ENCODE peak calls at places on chromosomes 11 and 22, in four cellular contexts. X is IMR-90, Z is H1, G is mesendoderm. H is an unnamed sample.

GRCh38 chr22:30268331-30268730 is 1.7 kb upstream of the OSM start:
- DNase-seq in X (no peak), G (no peak), Z (no peak), H (no peak)

GRCh38 chr22:44025171-44026065 is 1.3 kb downstream of the PARVB start:
- DNase-seq in Z (no peak), X (no peak), G (no peak), H (no peak)

GRCh38 chr11:44065161-44065571 is 904 bp upstream of the ACCS start:
- DNase-seq in G (peak), Z (no peak), X (no peak), H (no peak)

GRCh38 chr11:62416596-62416995 is 2.2 kb upstream of the SCGB1A1 start:
- DNase-seq in Z (no peak), X (no peak), G (no peak), H (no peak)

GRCh38 chr22:30302810-30303138 is 13.5 kb upstream of the CASTOR1 start:
- DNase-seq in Z (no peak), G (no peak), X (no peak), H (no peak)

GRCh38 chr22:41873391-41873790 is 40.5 kb downstream of the SREBF2 start:
- DNase-seq in Z (no peak), X (no peak), G (no peak), H (no peak)

GRCh38 chr11:76291576-76292526 is 85.5 kb upstream of the WNT11 start:
- DNase-seq in G (no peak), X (no peak), Z (no peak), H (no peak)

GRCh38 chr11:77580712-77581337 is 8.9 kb upstream of the AQP11 start:
- DNase-seq in X (peak), G (peak), Z (no peak), H (no peak)

GRCh38 chr11:122268601-122269130 is 152.7 kb upstream of the BLID start:
- DNase-seq in Z (no peak), X (no peak), G (no peak), H (no peak)

GRCh38 chr11:122275513-122275912 is 159.5 kb upstream of the BLID start:
- DNase-seq in X (no peak), Z (no peak), G (no peak), H (no peak)

GRCh38 chr11:122271747-122272146 is 155.7 kb upstream of the BLID start:
- DNase-seq in Z (no peak), X (no peak), G (no peak), H (no peak)

GRCh38 chr11:122267602-122268001 is 151.6 kb upstream of the BLID start:
- DNase-seq in Z (no peak), G (peak), X (peak), H (no peak)

DNA sequence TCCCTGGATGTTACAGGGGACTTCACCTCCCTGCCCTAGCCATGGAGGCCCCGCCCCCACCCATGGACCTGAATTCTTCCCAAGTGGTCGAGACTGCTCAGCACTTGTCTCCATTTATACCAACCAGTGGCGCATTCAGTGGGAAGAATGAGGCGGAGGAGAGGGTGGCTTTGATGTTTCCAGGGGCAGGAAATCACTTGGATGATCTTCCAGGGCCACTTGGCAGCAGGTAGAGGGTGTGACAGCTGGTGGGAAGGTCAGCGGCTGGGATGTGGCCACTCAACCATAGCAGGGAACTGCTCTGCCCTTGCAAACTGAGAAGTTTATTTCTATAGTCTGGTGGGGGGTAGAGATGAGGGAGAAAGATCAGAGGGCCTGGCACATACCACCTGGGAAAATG is 155.2 kb upstream of the BLID start:
- DNase-seq in G (no peak), Z (no peak), X (no peak), H (peak)
- H3K56ac ChIP-seq in G (no peak), Z (no peak), X (no peak), H (no peak)

DNA sequence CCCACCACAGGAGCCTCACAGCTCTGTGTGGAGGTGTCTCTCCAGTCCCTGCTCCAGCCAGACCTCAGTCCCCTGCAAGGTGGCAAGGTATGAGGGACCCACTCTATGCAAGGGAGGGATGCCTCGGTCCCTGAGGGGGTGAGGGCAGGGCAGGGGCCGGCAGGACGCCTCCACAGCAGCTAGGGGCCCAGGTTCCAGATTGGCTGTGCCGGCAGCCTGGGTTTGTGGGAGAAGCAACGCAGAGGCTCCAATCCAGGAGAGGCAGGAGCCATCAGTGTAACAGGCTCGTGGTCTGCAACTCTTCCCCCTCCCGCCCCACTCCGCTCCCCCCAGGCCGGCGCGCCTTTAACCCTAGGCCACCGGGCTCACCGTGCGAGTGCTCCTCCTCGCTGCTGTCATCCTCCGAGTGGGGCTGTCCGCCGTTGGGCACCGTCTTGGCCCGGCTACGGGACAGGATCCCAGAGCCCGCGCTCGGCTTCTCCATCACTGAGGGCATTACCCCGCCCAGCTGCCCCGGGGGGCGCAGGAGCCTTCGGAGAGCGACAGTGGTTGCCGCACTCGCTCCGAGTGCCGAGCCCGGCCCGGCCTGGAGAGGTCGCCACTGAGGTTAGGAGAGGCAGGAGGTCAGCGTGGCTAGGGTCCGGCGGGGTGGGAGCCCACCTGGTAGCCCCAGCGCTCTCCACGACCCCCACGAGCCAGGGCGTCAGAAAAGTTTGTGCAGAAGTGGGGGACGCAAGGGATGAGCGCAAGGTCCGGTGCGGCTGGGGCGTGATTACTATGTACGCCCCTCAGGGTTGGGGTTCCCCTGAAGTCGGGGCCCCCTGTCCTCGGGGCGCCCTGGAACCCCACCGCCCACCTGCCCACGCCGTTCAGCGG is 765 bp downstream of the RCOR2 start:
- DNase-seq in X (no peak), Z (peak), G (peak), H (peak)
- H2AK5ac ChIP-seq in X (no peak), Z (no peak), G (peak), H (no peak)

GRCh38 chr11:93054881-93055280 is 85.4 kb downstream of the MTNR1B start:
- DNase-seq in Z (no peak), G (no peak), X (peak), H (no peak)

GRCh38 chr11:93053864-93054263 is 84.4 kb downstream of the MTNR1B start:
- DNase-seq in Z (no peak), X (no peak), G (no peak), H (no peak)

GRCh38 chr11:93063101-93063500 is 93.7 kb downstream of the MTNR1B start:
- DNase-seq in G (no peak), X (peak), Z (no peak), H (no peak)

GRCh38 chr11:93054279-93054678 is 84.8 kb downstream of the MTNR1B start:
- DNase-seq in G (no peak), Z (no peak), X (peak), H (no peak)

GRCh38 chr11:93059074-93059957 is 89.9 kb downstream of the MTNR1B start:
- DNase-seq in G (peak), X (peak), Z (no peak), H (no peak)
- H3K56ac ChIP-seq in G (peak), X (peak), Z (no peak), H (no peak)

GRCh38 chr11:69430566-69430965 is 50.9 kb upstream of the LINC01488 start:
- DNase-seq in X (peak), Z (no peak), G (no peak), H (no peak)
- H2AK5ac ChIP-seq in X (peak), Z (peak), G (no peak), H (no peak)

DNA sequence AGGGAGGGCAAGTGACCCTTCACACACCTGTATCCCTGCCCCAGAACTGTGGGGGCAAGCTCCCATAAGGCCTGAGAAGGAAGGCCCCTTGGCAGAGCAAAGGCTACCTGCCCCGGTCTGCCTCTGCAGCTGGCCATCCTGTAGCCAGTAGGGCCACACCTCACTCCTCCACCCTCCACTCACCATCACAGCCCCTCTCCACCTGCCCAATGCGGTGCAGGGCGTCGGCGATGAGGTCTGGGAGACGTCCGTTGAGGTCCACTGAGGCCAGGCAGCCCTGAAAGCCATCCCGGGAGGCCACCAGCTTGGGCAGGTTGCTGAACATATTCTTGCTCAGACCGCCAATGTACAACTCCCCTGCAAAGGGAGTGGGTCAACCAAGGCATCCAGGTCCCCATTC is 57.5 kb downstream of the SLC22A12 start:
- DNase-seq in G (no peak), Z (no peak), X (no peak), H (no peak)
- H3K56ac ChIP-seq in G (no peak), Z (no peak), X (no peak), H (no peak)

DNA sequence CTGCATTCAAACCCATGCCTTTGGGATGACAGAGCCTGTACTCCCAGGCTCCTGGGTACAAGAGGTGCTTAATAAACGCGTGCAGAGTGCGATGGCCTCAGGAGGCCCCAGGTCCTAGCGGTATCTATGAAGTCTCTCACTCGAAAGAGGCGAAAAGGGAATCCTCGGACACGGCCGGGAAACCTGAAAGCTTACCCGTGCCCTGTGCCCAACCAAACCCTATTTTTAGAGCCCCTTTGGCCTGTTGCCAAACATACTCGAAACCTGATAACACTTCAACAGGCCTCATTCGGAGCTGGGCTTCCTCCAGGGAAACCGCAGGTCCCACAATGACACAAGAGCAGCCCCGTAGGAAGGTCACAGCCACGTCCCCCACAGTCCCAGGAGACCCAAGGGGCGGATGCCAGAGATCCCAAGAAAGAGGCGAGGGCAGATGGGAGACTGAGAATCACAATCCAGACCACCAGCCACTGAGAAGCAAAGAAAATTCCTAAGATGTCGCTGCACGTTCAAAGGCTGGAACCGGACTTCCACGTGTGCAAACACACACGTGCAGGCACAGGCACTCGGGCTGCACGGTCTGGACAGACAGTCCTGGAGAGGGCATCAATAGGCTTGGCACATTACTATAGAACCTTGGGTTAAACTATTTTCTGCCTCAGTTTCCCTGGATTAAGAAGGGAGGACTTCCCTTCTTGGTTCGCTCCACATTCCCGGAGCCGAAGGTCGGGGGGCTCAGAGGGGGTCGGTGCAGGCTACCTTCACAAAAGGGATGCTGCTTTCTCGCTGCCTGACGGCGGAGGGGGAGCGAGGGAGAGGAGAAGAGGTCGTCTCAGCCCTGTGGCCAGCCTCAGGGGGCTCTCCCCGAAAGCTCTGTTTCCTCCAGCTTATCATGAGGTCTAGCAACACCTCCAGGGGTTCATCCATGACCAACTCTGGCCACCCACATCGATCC is 8.2 kb downstream of the PDGFB start:
- DNase-seq in G (no peak), X (no peak), Z (no peak), H (no peak)
- H2AK5ac ChIP-seq in G (no peak), X (no peak), Z (peak), H (no peak)

GRCh38 chr11:47720651-47721050 is 5.5 kb upstream of the AGBL2 start:
- DNase-seq in Z (peak), X (no peak), G (no peak), H (no peak)

GRCh38 chr11:47725445-47726442 is 10.6 kb upstream of the AGBL2 start:
- DNase-seq in X (no peak), G (no peak), Z (no peak), H (no peak)

GRCh38 chr11:47726878-47727514 is 11.8 kb upstream of the AGBL2 start:
- DNase-seq in X (no peak), G (no peak), Z (no peak), H (no peak)

GRCh38 chr11:47723041-47723440 is 7.9 kb upstream of the AGBL2 start:
- DNase-seq in G (no peak), X (no peak), Z (no peak), H (no peak)

DNA sequence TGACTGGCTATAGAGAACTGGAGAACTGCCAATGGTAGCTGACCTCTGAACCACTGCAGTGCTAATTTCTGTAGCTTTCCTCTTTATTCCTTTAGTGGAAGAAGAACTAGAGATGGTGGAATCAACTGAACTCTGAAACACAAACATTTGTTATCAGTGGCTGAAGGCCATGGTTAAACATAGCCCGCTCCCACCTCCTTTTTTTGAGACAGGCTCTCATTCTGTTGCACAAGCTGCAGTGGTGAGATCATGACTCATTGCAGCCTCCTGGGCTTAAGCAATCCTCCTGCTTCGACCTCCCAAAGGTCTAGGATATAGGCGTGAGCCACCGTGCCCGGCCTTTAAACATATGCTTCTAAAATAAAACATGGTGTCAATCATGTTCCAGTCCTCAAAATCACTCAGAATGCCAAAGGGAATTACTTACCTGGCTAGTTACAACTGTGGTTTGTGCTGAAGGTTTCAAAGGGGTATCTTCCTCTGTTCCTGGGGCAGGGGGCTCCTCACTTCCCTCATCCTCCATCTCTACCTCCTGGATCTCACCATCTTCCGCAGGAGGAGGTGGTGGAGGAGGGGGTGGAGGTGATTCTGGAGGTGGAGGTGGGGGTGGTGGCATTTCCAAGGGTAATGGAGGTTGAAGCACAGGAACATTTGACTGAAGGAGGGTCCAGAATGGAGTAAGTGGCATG is 9.0 kb upstream of the AGBL2 start:
- DNase-seq in Z (no peak), X (peak), G (peak), H (no peak)
- H3K56ac ChIP-seq in Z (no peak), X (no peak), G (no peak), H (no peak)

DNA sequence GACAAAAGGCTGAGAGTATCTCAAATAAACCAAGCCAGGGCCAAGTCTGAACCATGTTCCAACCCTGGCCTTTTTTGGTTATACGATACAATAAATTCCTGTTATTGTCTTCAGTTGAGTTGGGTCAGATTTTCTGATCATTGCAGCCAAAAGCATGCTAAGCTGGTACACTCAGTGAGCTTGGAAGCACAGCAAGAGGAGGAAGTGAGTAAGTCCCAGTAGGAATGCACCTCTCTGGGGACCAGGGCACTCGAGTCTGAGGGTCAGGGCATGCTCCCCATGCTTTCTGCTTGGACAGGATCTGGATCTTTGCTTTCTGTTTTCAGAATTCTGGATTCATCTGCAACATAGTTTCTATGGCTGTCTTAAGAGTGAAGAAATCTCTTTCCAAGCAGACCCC is 73.1 kb downstream of the TMPRSS5 start:
- DNase-seq in G (no peak), Z (no peak), X (no peak), H (no peak)
- H2AK5ac ChIP-seq in G (no peak), Z (no peak), X (no peak), H (no peak)